ENCODE peak calls at places on chromosomes 6 and 20, in nine cellular contexts. R is tibial artery; N is CD8-positive, alpha-beta T cell; W is breast epithelium; S is PC-3; A is cardiac muscle cell; T is H9; Y is Panc1; P is tibial nerve. K is an unnamed sample.

GRCh38 chr6:69581576-69581975 is 215.2 kb downstream of the LMBRD1 start:
- DNase-seq in R (no peak), N (no peak), W (no peak), S (no peak), A (no peak), T (no peak), Y (no peak), P (no peak), K (no peak)

GRCh38 chr6:1215884-1216487 is 95.9 kb upstream of the FOXQ1 start:
- DNase-seq in R (no peak), N (no peak), W (no peak), S (no peak), A (no peak), T (no peak), Y (no peak), P (no peak), K (no peak)

GRCh38 chr6:138235205-138235604 is 16.9 kb upstream of the PBOV1 start:
- DNase-seq in R (no peak), N (no peak), W (no peak), S (no peak), A (no peak), T (no peak), Y (no peak), P (no peak), K (no peak)

GRCh38 chr20:17543531-17543961 is 12.4 kb upstream of the BFSP1 start:
- DNase-seq in R (no peak), N (no peak), W (no peak), S (no peak), A (no peak), T (no peak), Y (no peak), P (no peak), K (no peak)

GRCh38 chr20:58708246-58708931 is 15.8 kb downstream of the NPEPL1 start:
- DNase-seq in R (peak; percentile 55), N (no peak), W (no peak), S (no peak), A (no peak), T (peak; percentile 23), Y (no peak), P (peak; percentile 6), K (peak; percentile 32)

GRCh38 chr6:147212618-147213017 is 8.4 kb downstream of the STXBP5 start:
- DNase-seq in R (no peak), N (no peak), W (no peak), S (no peak), A (no peak), T (no peak), Y (no peak), P (no peak), K (no peak)

GRCh38 chr6:39189131-39189530 is 40.1 kb downstream of the KCNK5 start:
- DNase-seq in R (no peak), N (no peak), W (no peak), S (no peak), A (no peak), T (no peak), Y (no peak), P (no peak), K (no peak)

GRCh38 chr6:142112451-142113061 is 20.2 kb upstream of the GJE1 start:
- DNase-seq in R (peak; percentile 73), N (peak; percentile 68), W (peak; percentile 60), S (peak; percentile 84), A (peak; percentile 89), T (peak; percentile 55), Y (peak; percentile 61), P (peak; percentile 52), K (peak; percentile 78)

GRCh38 chr6:169985121-169986015 is 233.9 kb downstream of the ERMARD start:
- DNase-seq in R (peak; percentile 47), N (no peak), W (peak; percentile 43), S (no peak), A (no peak), T (no peak), Y (no peak), P (no peak), K (no peak)

GRCh38 chr20:4469910-4470309 is 251.8 kb upstream of the PRND start:
- DNase-seq in R (no peak), N (no peak), W (no peak), S (no peak), A (no peak), T (no peak), Y (no peak), P (no peak), K (no peak)

GRCh38 chr6:168196881-168197635 is 118.0 kb upstream of the FRMD1 start:
- DNase-seq in R (peak; percentile 46), N (no peak), W (no peak), S (no peak), A (no peak), T (peak; percentile 20), Y (no peak), P (no peak), K (no peak)

GRCh38 chr20:21517566-21518277 is 3.9 kb upstream of the NKX2-2 start:
- DNase-seq in R (no peak), N (no peak), W (no peak), S (no peak), A (no peak), T (peak; percentile 49), Y (no peak), P (no peak), K (no peak)

GRCh38 chr6:22248513-22249308 is 48.1 kb downstream of the PRL start:
- DNase-seq in R (no peak), N (no peak), W (no peak), S (peak; percentile 93), A (no peak), T (no peak), Y (no peak), P (no peak), K (no peak)

GRCh38 chr6:4129446-4129845 is 5.9 kb downstream of the ECI2 start:
- DNase-seq in R (no peak), N (no peak), W (no peak), S (peak; percentile 54), A (no peak), T (no peak), Y (no peak), P (no peak), K (no peak)

GRCh38 chr20:51366155-51366886 is 176.2 kb downstream of the NFATC2 start:
- DNase-seq in R (peak; percentile 88), N (no peak), W (no peak), S (peak; percentile 94), A (no peak), T (no peak), Y (no peak), P (peak; percentile 56), K (peak; percentile 93)

GRCh38 chr6:167493310-167493709 is 168.4 kb downstream of the TTLL2 start:
- DNase-seq in R (no peak), N (no peak), W (no peak), S (no peak), A (no peak), T (no peak), Y (no peak), P (no peak), K (no peak)

GRCh38 chr20:20744170-20744725 is 31.8 kb upstream of the RALGAPA2 start:
- DNase-seq in R (no peak), N (no peak), W (no peak), S (no peak), A (no peak), T (no peak), Y (no peak), P (no peak), K (no peak)

GRCh38 chr20:30612344-30612743 is 645.1 kb upstream of the DEFB115 start:
- DNase-seq in R (no peak), N (no peak), W (no peak), S (no peak), A (no peak), T (no peak), Y (no peak), P (no peak), K (no peak)
- H3K9me3 ChIP-seq in R (no peaks in the 10 kb centered on the region), N (no peaks in the 10 kb centered on the region), W (peaks cover 13% of the 10 kb centered on the region), S (peaks cover 7% of the 10 kb centered on the region), A (no peaks in the 10 kb centered on the region), T (peaks cover 98% of the 10 kb centered on the region), Y (peaks cover 7% of the 10 kb centered on the region), P (no peaks in the 10 kb centered on the region), K (peaks cover 3% of the 10 kb centered on the region)

GRCh38 chr6:43097502-43097901 is 21.4 kb downstream of the PTK7 start:
- DNase-seq in R (no peak), N (no peak), W (no peak), S (no peak), A (no peak), T (no peak), Y (no peak), P (no peak), K (no peak)

GRCh38 chr6:43096451-43097097 is 20.5 kb downstream of the PTK7 start:
- DNase-seq in R (no peak), N (no peak), W (peak; percentile 63), S (peak; percentile 94), A (no peak), T (peak; percentile 66), Y (no peak), P (no peak), K (no peak)

GRCh38 chr6:43093361-43094289 is 17.5 kb downstream of the PTK7 start:
- DNase-seq in R (no peak), N (no peak), W (no peak), S (no peak), A (no peak), T (peak; percentile 56), Y (peak; percentile 64), P (no peak), K (peak; percentile 68)

GRCh38 chr6:43097098-43097489 is 21.0 kb downstream of the PTK7 start:
- DNase-seq in R (no peak), N (no peak), W (no peak), S (peak; percentile 19), A (no peak), T (no peak), Y (no peak), P (no peak), K (no peak)

GRCh38 chr6:43095939-43096338 is 19.8 kb downstream of the PTK7 start:
- DNase-seq in R (no peak), N (no peak), W (no peak), S (no peak), A (no peak), T (peak; percentile 29), Y (no peak), P (no peak), K (no peak)
- H3K4me1 ChIP-seq in R (peaks cover 10% of the 10 kb centered on the region), N (no peaks in the 10 kb centered on the region), W (peaks cover 7% of the 10 kb centered on the region), S (peaks cover 40% of the 10 kb centered on the region), A (peaks cover 29% of the 10 kb centered on the region), T (peaks cover 17% of the 10 kb centered on the region), Y (peaks cover 74% of the 10 kb centered on the region), P (no peaks in the 10 kb centered on the region), K (no peaks in the 10 kb centered on the region)

DNA sequence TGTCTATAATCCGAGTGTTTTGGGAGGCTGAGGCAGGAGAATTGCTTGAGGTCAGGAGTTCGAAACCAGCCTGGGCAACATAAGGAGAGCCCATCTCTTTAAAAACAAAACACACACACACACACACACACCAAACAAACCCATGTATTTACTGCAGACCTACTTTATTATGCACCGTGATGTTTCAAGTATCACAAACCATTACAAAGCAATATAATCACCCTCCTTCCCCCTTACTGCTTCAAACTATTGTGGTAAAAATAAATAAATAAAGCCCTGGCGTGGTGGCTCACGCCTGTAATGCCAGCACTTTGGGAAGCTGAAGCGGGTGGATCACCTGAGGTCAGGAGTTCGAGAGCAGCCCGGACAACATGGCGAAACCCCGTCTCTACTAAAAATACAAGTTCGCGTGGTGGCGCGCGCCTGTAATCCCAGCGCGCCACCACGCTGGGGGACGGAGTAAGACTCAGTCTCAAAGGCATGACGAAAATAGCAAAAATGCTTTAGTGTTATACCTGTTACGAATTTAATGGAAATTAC is 1.5 kb downstream of the TBCC start:
- DNase-seq in R (peak; percentile 41), N (no peak), W (no peak), S (peak; percentile 29), A (no peak), T (no peak), Y (no peak), P (no peak), K (no peak)
- TF ChIP-seq CTCF in R (no peak), N (no peak), W (no peak), S (peak; percentile 33), A (no peak), T (no peak), Y (no peak), P (no peak), K (peak; percentile 23)

GRCh38 chr6:119713903-119714302 is 364.3 kb upstream of the MAN1A1 start:
- DNase-seq in R (no peak), N (no peak), W (no peak), S (no peak), A (no peak), T (no peak), Y (no peak), P (no peak), K (no peak)
- H3K9me3 ChIP-seq in R (no peaks in the 10 kb centered on the region), N (no peaks in the 10 kb centered on the region), W (no peaks in the 10 kb centered on the region), S (no peaks in the 10 kb centered on the region), A (no peaks in the 10 kb centered on the region), T (no peaks in the 10 kb centered on the region), Y (no peaks in the 10 kb centered on the region), P (no peaks in the 10 kb centered on the region), K (no peaks in the 10 kb centered on the region)

K was measured in right atrium auricular region.